ENCODE peak calls at places on chromosomes 5 and 9, in eight cellular contexts. N, I, B, X, A, E, T and U are unnamed samples.

GRCh38 chr9:18350036-18350435 is 123.9 kb upstream of the ADAMTSL1 start:
- DNase-seq in X (no peak), T (no peak), B (no peak), I (no peak), E (no peak), N (no peak), A (no peak), U (no peak)

GRCh38 chr5:107321906-107322305 is 348.8 kb downstream of the EFNA5 start:
- DNase-seq in A (no peak), E (no peak), I (no peak), N (no peak), B (no peak), T (no peak), X (no peak), U (no peak)

GRCh38 chr5:115758356-115758755 is 58.1 kb downstream of the CDO1 start:
- DNase-seq in N (no peak), X (no peak), B (no peak), E (no peak), I (peak), T (no peak), A (no peak), U (no peak)

GRCh38 chr5:109455598-109456096 is 45.9 kb upstream of the PJA2 start:
- DNase-seq in X (no peak), B (peak), T (no peak), I (peak), A (peak), E (no peak), N (peak), U (peak)

GRCh38 chr5:56696900-56697299 is 118.4 kb upstream of the MAP3K1 start:
- DNase-seq in T (no peak), A (no peak), E (no peak), N (peak), X (no peak), B (no peak), I (peak), U (no peak)

GRCh38 chr9:129750010-129750409 is 2.8 kb downstream of the PTGES start:
- DNase-seq in A (no peak), E (no peak), I (peak), X (peak), N (no peak), T (no peak), B (no peak), U (no peak)

GRCh38 chr9:95684516-95684915 is 167.7 kb upstream of the PTCH1 start:
- DNase-seq in N (no peak), E (no peak), I (no peak), T (no peak), A (no peak), X (no peak), B (no peak), U (no peak)

GRCh38 chr5:136374003-136374402 is 8.7 kb upstream of the TRPC7 start:
- DNase-seq in E (no peak), T (no peak), I (peak), A (no peak), N (no peak), X (peak), B (peak), U (no peak)

GRCh38 chr5:132019857-132020555 is 8.5 kb upstream of the ACSL6 start:
- DNase-seq in X (no peak), T (no peak), B (no peak), A (no peak), E (no peak), I (no peak), N (no peak), U (no peak)

GRCh38 chr5:4555739-4556285 is 584.3 kb upstream of the ADAMTS16 start:
- DNase-seq in X (no peak), T (no peak), E (no peak), I (no peak), A (no peak), B (no peak), N (no peak), U (no peak)

GRCh38 chr5:95572016-95572415 is 17.1 kb downstream of the ARSK start:
- DNase-seq in E (no peak), I (no peak), A (no peak), B (no peak), T (no peak), X (no peak), N (no peak), U (no peak)

GRCh38 chr5:32110081-32110696 is 63.9 kb downstream of the GOLPH3 start:
- DNase-seq in N (no peak), A (no peak), X (no peak), I (no peak), B (no peak), E (no peak), T (no peak), U (peak)

GRCh38 chr5:34544403-34544802 is 111.7 kb upstream of the RAI14 start:
- DNase-seq in E (no peak), T (no peak), B (no peak), A (no peak), X (no peak), N (no peak), I (no peak), U (no peak)

GRCh38 chr9:93650448-93650847 is 74.1 kb downstream of the PHF2 start:
- DNase-seq in E (no peak), X (no peak), B (no peak), N (no peak), A (no peak), T (no peak), I (no peak), U (no peak)

GRCh38 chr5:55823151-55823796 is 27.9 kb upstream of the IL31RA start:
- DNase-seq in E (no peak), B (no peak), N (no peak), A (no peak), X (no peak), I (no peak), T (no peak), U (no peak)